ENCODE peak calls at places on chromosomes 16 and 17, in eight cellular contexts. One of them, this sample, is unnamed.

GRCh38 chr17:13587487-13588338 is 14.0 kb downstream of the HS3ST3A1 start:
- DNase-seq in PC-3: no peak
- DNase-seq in colonic mucosa: no peak
- DNase-seq in cardiac muscle cell: no peak
- DNase-seq in lower lobe of right lung: no peak
- DNase-seq in uterus: no peak
- DNase-seq in breast epithelium: no peak
- DNase-seq in left ventricle myocardium inferior: no peak
- DNase-seq in this sample: no peak

GRCh38 chr16:15874745-15875314 is 13.6 kb downstream of the CEP20 start:
- DNase-seq in PC-3: peak; percentile 62
- DNase-seq in colonic mucosa: peak; percentile 62
- DNase-seq in cardiac muscle cell: peak; percentile 82
- DNase-seq in lower lobe of right lung: no peak
- DNase-seq in uterus: peak; percentile 51
- DNase-seq in breast epithelium: no peak
- DNase-seq in left ventricle myocardium inferior: peak; percentile 36
- DNase-seq in this sample: peak; percentile 67

GRCh38 chr16:57096192-57096591 is 3.8 kb downstream of the CPNE2 start:
- DNase-seq in PC-3: no peak
- DNase-seq in colonic mucosa: no peak
- DNase-seq in cardiac muscle cell: no peak
- DNase-seq in lower lobe of right lung: no peak
- DNase-seq in uterus: no peak
- DNase-seq in breast epithelium: no peak
- DNase-seq in left ventricle myocardium inferior: no peak
- DNase-seq in this sample: no peak

GRCh38 chr17:47864791-47865216 is 13.8 kb upstream of the SP6 start:
- DNase-seq in PC-3: peak; percentile 89
- DNase-seq in colonic mucosa: no peak
- DNase-seq in cardiac muscle cell: no peak
- DNase-seq in lower lobe of right lung: no peak
- DNase-seq in uterus: no peak
- DNase-seq in breast epithelium: no peak
- DNase-seq in left ventricle myocardium inferior: no peak
- DNase-seq in this sample: no peak

GRCh38 chr17:77802811-77803220 is 155.7 kb upstream of the TNRC6C start:
- DNase-seq in PC-3: no peak
- DNase-seq in colonic mucosa: no peak
- DNase-seq in cardiac muscle cell: peak; percentile 61
- DNase-seq in lower lobe of right lung: no peak
- DNase-seq in uterus: peak; percentile 55
- DNase-seq in breast epithelium: no peak
- DNase-seq in left ventricle myocardium inferior: no peak
- DNase-seq in this sample: no peak

GRCh38 chr17:3827124-3827773 is 18.8 kb downstream of the NCBP3 start:
- DNase-seq in PC-3: peak; percentile 75
- DNase-seq in colonic mucosa: peak; percentile 69
- DNase-seq in cardiac muscle cell: peak; percentile 80
- DNase-seq in lower lobe of right lung: no peak
- DNase-seq in uterus: peak; percentile 44
- DNase-seq in breast epithelium: no peak
- DNase-seq in left ventricle myocardium inferior: no peak
- DNase-seq in this sample: no peak

GRCh38 chr16:4847774-4848587 is 700 bp downstream of the UBN1 start:
- DNase-seq in PC-3: peak; percentile 68
- DNase-seq in colonic mucosa: peak; percentile 53
- DNase-seq in cardiac muscle cell: peak; percentile 79
- DNase-seq in lower lobe of right lung: peak; percentile 67
- DNase-seq in uterus: peak; percentile 32
- DNase-seq in breast epithelium: peak; percentile 68
- DNase-seq in left ventricle myocardium inferior: peak; percentile 47
- DNase-seq in this sample: no peak

GRCh38 chr16:57988929-57989328 is 11.5 kb downstream of the ZNF319 start:
- DNase-seq in PC-3: no peak
- DNase-seq in colonic mucosa: no peak
- DNase-seq in cardiac muscle cell: no peak
- DNase-seq in lower lobe of right lung: peak; percentile 42
- DNase-seq in uterus: no peak
- DNase-seq in breast epithelium: no peak
- DNase-seq in left ventricle myocardium inferior: peak; percentile 51
- DNase-seq in this sample: no peak

GRCh38 chr17:75680431-75680830 is 13.3 kb downstream of the SAP30BP start:
- DNase-seq in PC-3: no peak
- DNase-seq in colonic mucosa: no peak
- DNase-seq in cardiac muscle cell: no peak
- DNase-seq in lower lobe of right lung: no peak
- DNase-seq in uterus: no peak
- DNase-seq in breast epithelium: no peak
- DNase-seq in left ventricle myocardium inferior: no peak
- DNase-seq in this sample: no peak

GRCh38 chr17:62656446-62656845 is 29.0 kb downstream of the MRC2 start:
- DNase-seq in PC-3: no peak
- DNase-seq in colonic mucosa: no peak
- DNase-seq in cardiac muscle cell: no peak
- DNase-seq in lower lobe of right lung: peak; percentile 9
- DNase-seq in uterus: no peak
- DNase-seq in breast epithelium: no peak
- DNase-seq in left ventricle myocardium inferior: no peak
- DNase-seq in this sample: no peak

GRCh38 chr17:71633391-71633849 is 487.4 kb upstream of the SOX9 start:
- DNase-seq in PC-3: peak; percentile 98
- DNase-seq in colonic mucosa: peak; percentile 78
- DNase-seq in cardiac muscle cell: peak; percentile 36
- DNase-seq in lower lobe of right lung: no peak
- DNase-seq in uterus: no peak
- DNase-seq in breast epithelium: no peak
- DNase-seq in left ventricle myocardium inferior: no peak
- DNase-seq in this sample: no peak

GRCh38 chr17:13490906-13491502 is 110.7 kb downstream of the HS3ST3A1 start:
- DNase-seq in PC-3: no peak
- DNase-seq in colonic mucosa: no peak
- DNase-seq in cardiac muscle cell: no peak
- DNase-seq in lower lobe of right lung: no peak
- DNase-seq in uterus: no peak
- DNase-seq in breast epithelium: no peak
- DNase-seq in left ventricle myocardium inferior: no peak
- DNase-seq in this sample: no peak

GRCh38 chr17:29590979-29591736 is 1.7 kb upstream of the GIT1 start:
- DNase-seq in PC-3: no peak
- DNase-seq in colonic mucosa: no peak
- DNase-seq in cardiac muscle cell: peak; percentile 62
- DNase-seq in lower lobe of right lung: peak; percentile 62
- DNase-seq in uterus: peak; percentile 77
- DNase-seq in breast epithelium: no peak
- DNase-seq in left ventricle myocardium inferior: no peak
- DNase-seq in this sample: no peak

DNA sequence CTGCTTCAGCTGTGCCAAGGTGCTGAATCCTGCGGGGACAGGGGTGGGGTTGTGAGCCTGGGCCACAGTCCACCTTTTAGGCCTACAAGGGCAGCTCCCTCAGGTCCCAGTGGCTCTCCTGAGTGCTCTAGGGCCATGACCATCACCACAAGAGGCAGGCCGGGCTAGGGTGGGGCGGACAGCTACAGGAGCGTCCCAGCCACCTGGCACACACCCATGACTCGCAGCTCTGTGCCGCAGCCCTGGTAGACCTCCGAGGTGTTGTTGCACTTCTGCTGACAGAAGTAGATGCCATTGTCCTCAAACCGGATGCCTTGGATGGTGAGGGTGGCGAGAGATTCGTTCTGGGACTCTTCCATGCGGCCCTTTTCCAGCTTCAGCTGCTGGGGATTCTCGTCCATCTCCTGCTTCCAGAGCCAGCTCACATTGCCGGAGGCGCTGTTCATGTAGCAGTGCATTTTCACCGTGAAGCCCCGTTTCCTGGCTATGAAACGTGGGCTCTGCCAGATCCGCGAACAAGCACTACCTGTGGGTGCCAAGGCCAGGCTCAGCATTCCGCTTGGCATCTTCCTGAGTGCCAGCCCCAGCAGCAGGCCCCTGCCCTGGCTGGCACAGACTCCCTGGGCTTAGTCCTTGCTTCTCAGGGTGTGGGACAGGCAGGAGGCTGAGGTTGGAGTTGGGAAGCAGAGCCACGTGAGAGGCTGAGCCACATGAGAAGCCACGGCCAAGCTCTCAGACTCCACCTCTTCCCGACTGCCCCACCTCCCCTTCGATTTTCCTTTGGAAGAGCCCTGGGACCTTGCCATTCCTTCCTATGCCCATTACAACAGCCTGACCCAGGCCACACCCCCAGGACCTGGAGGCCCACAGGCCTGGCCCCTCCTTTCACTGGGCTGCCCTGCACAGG is 2.0 kb downstream of the CD79B start:
- DNase-seq in PC-3: no peak
- DNase-seq in colonic mucosa: no peak
- DNase-seq in cardiac muscle cell: peak; percentile 14
- DNase-seq in lower lobe of right lung: no peak
- DNase-seq in uterus: peak; percentile 60
- DNase-seq in breast epithelium: no peak
- DNase-seq in left ventricle myocardium inferior: no peak
- DNase-seq in this sample: no peak
- TF ChIP-seq CTCF in PC-3: no peak
- TF ChIP-seq CTCF in colonic mucosa: no peak
- TF ChIP-seq CTCF in cardiac muscle cell: no peak
- TF ChIP-seq CTCF in lower lobe of right lung: no peak
- TF ChIP-seq CTCF in uterus: no peak
- TF ChIP-seq CTCF in breast epithelium: no peak
- TF ChIP-seq CTCF in left ventricle myocardium inferior: no peak
- TF ChIP-seq CTCF in this sample: no peak

DNA sequence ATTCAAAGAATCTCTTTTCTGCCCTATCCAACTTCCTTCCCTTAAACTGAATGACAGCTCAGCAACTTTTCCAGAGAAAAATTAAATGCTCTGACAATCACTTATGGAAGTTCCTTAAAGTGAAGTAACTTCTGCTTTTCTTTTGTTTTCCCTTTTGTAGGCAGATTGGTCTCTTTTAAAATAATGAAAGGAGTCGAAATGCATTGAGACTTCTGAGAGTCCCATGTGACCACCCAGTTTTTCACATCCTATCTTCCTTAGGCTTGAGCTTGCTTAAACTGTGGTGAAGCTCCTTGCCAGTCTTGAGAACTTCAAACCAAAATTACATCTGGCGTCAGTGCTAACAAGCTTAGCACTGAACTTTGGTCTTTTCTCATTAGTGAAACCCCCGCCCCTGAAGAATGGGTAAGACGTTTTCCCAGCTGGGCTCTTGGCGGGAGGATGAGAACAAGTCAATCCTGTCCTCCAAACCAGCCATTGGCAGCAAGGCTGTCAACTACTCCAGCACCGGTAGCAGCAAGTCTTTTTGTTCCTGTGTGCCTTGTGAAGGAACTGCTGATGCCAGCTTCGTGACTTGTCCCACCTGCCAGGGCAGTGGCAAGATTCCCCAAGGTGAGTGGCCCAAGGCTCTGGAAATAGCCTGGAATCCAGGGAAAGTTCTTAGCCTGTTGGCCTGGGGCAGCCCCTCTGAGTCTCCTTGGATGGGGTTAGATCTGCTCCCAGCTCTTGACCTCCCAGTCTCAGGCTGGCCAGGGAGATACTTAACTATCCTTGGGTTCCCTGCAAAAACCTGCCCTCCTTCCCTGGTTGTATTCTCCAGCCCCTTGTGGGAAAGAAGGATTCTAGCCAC is 1.2 kb downstream of the TMEM106A start:
- DNase-seq in PC-3: no peak
- DNase-seq in colonic mucosa: peak; percentile 40
- DNase-seq in cardiac muscle cell: no peak
- DNase-seq in lower lobe of right lung: no peak
- DNase-seq in uterus: no peak
- DNase-seq in breast epithelium: no peak
- DNase-seq in left ventricle myocardium inferior: no peak
- DNase-seq in this sample: peak; percentile 4
- H3K4me3 ChIP-seq in PC-3: no peak overlapping the region
- H3K4me3 ChIP-seq in colonic mucosa: peak overlapping the region; percentile 61
- H3K4me3 ChIP-seq in cardiac muscle cell: peak overlapping the region; percentile 48
- H3K4me3 ChIP-seq in lower lobe of right lung: peak overlapping the region; percentile 77
- H3K4me3 ChIP-seq in uterus: peak overlapping the region; percentile 64
- H3K4me3 ChIP-seq in breast epithelium: peak overlapping the region; percentile 66
- H3K4me3 ChIP-seq in left ventricle myocardium inferior: peak overlapping the region; percentile 73
- H3K4me3 ChIP-seq in this sample: no peak overlapping the region

DNA sequence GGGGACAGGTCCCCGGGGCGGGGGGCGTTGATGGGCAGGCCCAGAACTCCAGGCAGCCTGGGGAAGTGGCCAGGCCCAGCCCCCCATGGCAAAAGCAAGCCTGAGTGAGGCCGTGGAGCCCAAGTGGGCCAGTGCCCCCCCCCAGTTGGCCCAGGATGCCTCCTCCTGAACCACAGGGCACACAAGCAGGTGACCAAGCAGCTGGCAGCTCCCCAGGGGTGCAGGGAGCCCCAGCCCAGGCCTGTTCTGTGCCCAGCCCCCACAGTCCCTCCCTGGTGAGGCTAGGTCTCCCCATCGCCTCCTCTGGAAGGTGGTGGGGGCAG is 38.2 kb upstream of the PVALEF start:
- DNase-seq in PC-3: no peak
- DNase-seq in colonic mucosa: no peak
- DNase-seq in cardiac muscle cell: no peak
- DNase-seq in lower lobe of right lung: no peak
- DNase-seq in uterus: no peak
- DNase-seq in breast epithelium: no peak
- DNase-seq in left ventricle myocardium inferior: no peak
- DNase-seq in this sample: no peak
- TF ChIP-seq CTCF in PC-3: no peak
- TF ChIP-seq CTCF in colonic mucosa: no peak
- TF ChIP-seq CTCF in cardiac muscle cell: no peak
- TF ChIP-seq CTCF in lower lobe of right lung: no peak
- TF ChIP-seq CTCF in uterus: no peak
- TF ChIP-seq CTCF in breast epithelium: no peak
- TF ChIP-seq CTCF in left ventricle myocardium inferior: no peak
- TF ChIP-seq CTCF in this sample: no peak

GRCh38 chr16:78596996-78597422 is 497.6 kb downstream of the WWOX start:
- DNase-seq in PC-3: no peak
- DNase-seq in colonic mucosa: no peak
- DNase-seq in cardiac muscle cell: no peak
- DNase-seq in lower lobe of right lung: no peak
- DNase-seq in uterus: no peak
- DNase-seq in breast epithelium: no peak
- DNase-seq in left ventricle myocardium inferior: no peak
- DNase-seq in this sample: no peak

GRCh38 chr16:78599271-78599670 is 499.8 kb downstream of the WWOX start:
- DNase-seq in PC-3: no peak
- DNase-seq in colonic mucosa: no peak
- DNase-seq in cardiac muscle cell: no peak
- DNase-seq in lower lobe of right lung: no peak
- DNase-seq in uterus: no peak
- DNase-seq in breast epithelium: no peak
- DNase-seq in left ventricle myocardium inferior: no peak
- DNase-seq in this sample: no peak

GRCh38 chr16:78596348-78596995 is 497.0 kb downstream of the WWOX start:
- DNase-seq in PC-3: no peak
- DNase-seq in colonic mucosa: no peak
- DNase-seq in cardiac muscle cell: no peak
- DNase-seq in lower lobe of right lung: no peak
- DNase-seq in uterus: no peak
- DNase-seq in breast epithelium: no peak
- DNase-seq in left ventricle myocardium inferior: no peak
- DNase-seq in this sample: no peak

GRCh38 chr16:78594191-78594590 is 494.7 kb downstream of the WWOX start:
- DNase-seq in PC-3: no peak
- DNase-seq in colonic mucosa: no peak
- DNase-seq in cardiac muscle cell: no peak
- DNase-seq in lower lobe of right lung: no peak
- DNase-seq in uterus: no peak
- DNase-seq in breast epithelium: no peak
- DNase-seq in left ventricle myocardium inferior: no peak
- DNase-seq in this sample: no peak

GRCh38 chr16:78598186-78598585 is 498.7 kb downstream of the WWOX start:
- DNase-seq in PC-3: no peak
- DNase-seq in colonic mucosa: no peak
- DNase-seq in cardiac muscle cell: no peak
- DNase-seq in lower lobe of right lung: no peak
- DNase-seq in uterus: no peak
- DNase-seq in breast epithelium: no peak
- DNase-seq in left ventricle myocardium inferior: no peak
- DNase-seq in this sample: no peak
- H3K4me3 ChIP-seq in PC-3: no peak overlapping the region
- H3K4me3 ChIP-seq in colonic mucosa: no peak overlapping the region
- H3K4me3 ChIP-seq in cardiac muscle cell: no peak overlapping the region
- H3K4me3 ChIP-seq in lower lobe of right lung: no peak overlapping the region
- H3K4me3 ChIP-seq in uterus: no peak overlapping the region
- H3K4me3 ChIP-seq in breast epithelium: no peak overlapping the region
- H3K4me3 ChIP-seq in left ventricle myocardium inferior: no peak overlapping the region
- H3K4me3 ChIP-seq in this sample: no peak overlapping the region

This sample was measured in LNCaP clone FGC.